ENCODE peak calls at places on chromosome 1, in eight cellular contexts. R, H, K, F, C, B, U and Y are unnamed samples.

GRCh38 chr1:7749126-7749525 is 22.0 kb upstream of the VAMP3 start:
- DNase-seq in K (no peak), C (no peak), F (no peak), H (no peak), B (no peak), U (no peak), R (no peak), Y (no peak)

GRCh38 chr1:21293537-21294265 is 3.4 kb upstream of the ECE1 start:
- DNase-seq in F (no peak), K (peak), U (peak), C (peak), H (no peak), B (no peak), R (no peak), Y (no peak)

GRCh38 chr1:220694866-220695382 is 4.8 kb downstream of the C1orf115 start:
- DNase-seq in R (no peak), C (no peak), B (no peak), K (no peak), F (no peak), H (no peak), U (peak), Y (no peak)

GRCh38 chr1:15090373-15090772 is 63.2 kb upstream of the TMEM51 start:
- DNase-seq in K (no peak), C (no peak), B (peak), R (no peak), F (peak), U (peak), H (no peak), Y (no peak)

GRCh38 chr1:66564250-66564649 is 30.3 kb downstream of the SGIP1 start:
- DNase-seq in F (no peak), R (peak), B (no peak), C (no peak), K (no peak), U (no peak), H (peak), Y (no peak)

GRCh38 chr1:161440312-161440894 is 64.9 kb upstream of the FCGR2A start:
- DNase-seq in F (peak), R (peak), C (peak), B (no peak), U (peak), K (peak), H (peak), Y (no peak)

GRCh38 chr1:32627596-32628162 is 22.7 kb downstream of the ZBTB8OS start:
- DNase-seq in H (no peak), U (no peak), F (no peak), K (no peak), C (peak), R (peak), B (no peak), Y (no peak)

GRCh38 chr1:3522564-3523270 is 68.3 kb downstream of the ARHGEF16 start:
- DNase-seq in U (no peak), F (no peak), K (no peak), B (no peak), C (no peak), R (peak), H (no peak), Y (no peak)

GRCh38 chr1:197917813-197918646 is 858 bp downstream of the LHX9 start:
- DNase-seq in F (peak), H (peak), R (peak), U (no peak), C (no peak), K (no peak), B (no peak), Y (no peak)

GRCh38 chr1:151966061-151966460 is 27.6 kb downstream of the S100A10 start:
- DNase-seq in K (no peak), U (no peak), H (no peak), F (no peak), C (no peak), R (no peak), B (no peak), Y (no peak)

GRCh38 chr1:11781298-11781697 is 19.3 kb downstream of the C1orf167 start:
- DNase-seq in B (no peak), F (no peak), C (no peak), H (no peak), R (peak), K (no peak), U (no peak), Y (no peak)

GRCh38 chr1:26970810-26971209 is 10.5 kb upstream of the KDF1 start:
- DNase-seq in R (no peak), F (no peak), K (no peak), H (no peak), C (no peak), B (no peak), U (no peak), Y (no peak)

GRCh38 chr1:95352767-95353166 is 118.8 kb downstream of the RWDD3 start:
- DNase-seq in B (no peak), H (no peak), U (no peak), C (no peak), K (no peak), F (no peak), R (no peak), Y (no peak)

GRCh38 chr1:242205622-242206489 is 207.0 kb upstream of the MAP1LC3C start:
- DNase-seq in F (no peak), H (no peak), K (no peak), C (no peak), U (no peak), R (no peak), B (no peak), Y (no peak)

GRCh38 chr1:147534386-147534785 is 6.9 kb upstream of the BCL9 start:
- DNase-seq in B (no peak), U (no peak), C (no peak), H (peak), F (no peak), K (no peak), R (peak), Y (no peak)

GRCh38 chr1:20148571-20149500 is 9.7 kb downstream of the PLA2G2F start:
- DNase-seq in K (no peak), U (no peak), R (no peak), B (no peak), H (no peak), C (no peak), F (no peak), Y (no peak)